ENCODE peak calls at places on chromosomes 11 and 22, in four cellular contexts. G, H, U and O are unnamed samples.

GRCh38 chr11:112266410-112266778 is 5.7 kb upstream of the PLET1 start:
- DNase-seq in G (no peak), H (no peak), U (peak; percentile 30), O (no peak)

GRCh38 chr11:6771926-6772898 is at the start of gene OR2AG2:
- DNase-seq in G (no peak), H (peak; percentile 8), U (no peak), O (no peak)

GRCh38 chr11:13429288-13429687 is 33.7 kb downstream of the BTBD10 start:
- DNase-seq in G (no peak), H (no peak), U (no peak), O (no peak)

GRCh38 chr11:18721576-18722292 is 4.3 kb downstream of the IGSF22 start:
- DNase-seq in G (peak; percentile 61), H (peak; percentile 61), U (no peak), O (peak; percentile 93)

GRCh38 chr22:36823177-36823839 is 6.5 kb upstream of the PVALB start:
- DNase-seq in G (no peak), H (no peak), U (no peak), O (no peak)

GRCh38 chr11:99781074-99781473 is 760.3 kb downstream of the CNTN5 start:
- DNase-seq in G (no peak), H (no peak), U (no peak), O (no peak)

GRCh38 chr22:23180301-23180892 is at the start of gene BCR:
- DNase-seq in G (peak; percentile 59), H (peak; percentile 51), U (peak; percentile 85), O (no peak)

GRCh38 chr11:110907629-110908028 is 195.4 kb upstream of the ARHGAP20 start:
- DNase-seq in G (no peak), H (no peak), U (no peak), O (peak; percentile 29)

GRCh38 chr22:50696799-50697561 is 24.4 kb downstream of the SHANK3 start:
- DNase-seq in G (no peak), H (no peak), U (peak; percentile 36), O (no peak)

GRCh38 chr11:111851636-111852035 is 19.7 kb downstream of the ALG9 start:
- DNase-seq in G (no peak), H (no peak), U (no peak), O (no peak)

GRCh38 chr11:102798012-102798746 is at the start of gene MMP1:
- DNase-seq in G (no peak), H (no peak), U (no peak), O (no peak)

GRCh38 chr11:46513934-46514342 is 79.9 kb downstream of the AMBRA1 start:
- DNase-seq in G (no peak), H (peak; percentile 32), U (peak; percentile 34), O (no peak)

GRCh38 chr22:19187716-19188563 is 9.4 kb upstream of the SLC25A1 start:
- DNase-seq in G (no peak), H (no peak), U (no peak), O (no peak)

GRCh38 chr11:3891751-3892150 is 36.3 kb downstream of the STIM1 start:
- DNase-seq in G (no peak), H (no peak), U (no peak), O (no peak)

GRCh38 chr11:124069429-124070401 is 28.6 kb upstream of the OR10G7 start:
- DNase-seq in G (peak; percentile 75), H (no peak), U (peak; percentile 64), O (no peak)

GRCh38 chr22:43007519-43008102 is 7.3 kb downstream of the PACSIN2 start:
- DNase-seq in G (no peak), H (no peak), U (no peak), O (no peak)

GRCh38 chr11:62004473-62004872 is 37.0 kb upstream of the FTH1 start:
- DNase-seq in G (no peak), H (peak; percentile 9), U (no peak), O (no peak)

GRCh38 chr22:30260276-30260675 is 6.4 kb downstream of the OSM start:
- DNase-seq in G (no peak), H (no peak), U (no peak), O (no peak)

GRCh38 chr11:77137421-77137820 is 9.4 kb downstream of the MYO7A start:
- DNase-seq in G (no peak), H (no peak), U (no peak), O (no peak)